ENCODE peak calls at places on chromosomes 5 and 9, in four cellular contexts. K is ovary, G is hepatocyte, I is heart right ventricle. T is an unnamed sample.
A peak's percentile ranks its signal among the peaks of the same experiment; 100 is the strongest.

GRCh38 chr9:24708808-24709207 is 163.1 kb upstream of the IZUMO3 start:
- DNase-seq in K (no peak), G (no peak), I (no peak), T (no peak)

GRCh38 chr9:130297371-130297770 is 31.8 kb downstream of the HMCN2 start:
- DNase-seq in G (no peak), K (no peak), I (no peak), T (no peak)

GRCh38 chr9:96441798-96442445 is 8.0 kb upstream of the HABP4 start:
- DNase-seq in I (no peak), K (no peak), G (peak; percentile 44), T (no peak)

GRCh38 chr9:34984049-34984448 is 5.5 kb upstream of the DNAJB5 start:
- DNase-seq in G (peak; percentile 80), K (no peak), I (no peak), T (no peak)

GRCh38 chr5:172699423-172699822 is 58.4 kb downstream of the NEURL1B start:
- DNase-seq in K (peak; percentile 13), I (no peak), G (no peak), T (no peak)

GRCh38 chr5:35938518-35939227 is at the start of gene CAPSL:
- DNase-seq in G (peak; percentile 81), K (no peak), I (peak; percentile 19), T (peak; percentile 65)

GRCh38 chr5:139387611-139388197 is 2.0 kb downstream of the MZB1 start:
- DNase-seq in G (no peak), K (peak; percentile 18), I (no peak), T (no peak)

GRCh38 chr9:114484854-114485443 is 20.3 kb downstream of the WHRN start:
- DNase-seq in K (no peak), I (no peak), G (no peak), T (no peak)

GRCh38 chr5:138979684-138980275 is 104.6 kb upstream of the LRRTM2 start:
- DNase-seq in K (no peak), G (no peak), I (no peak), T (no peak)

GRCh38 chr5:3352711-3353110 is 242.9 kb upstream of the IRX1 start:
- DNase-seq in K (no peak), I (no peak), G (no peak), T (no peak)

GRCh38 chr9:133874061-133874638 is 118.0 kb downstream of the VAV2 start:
- DNase-seq in I (no peak), K (no peak), G (peak; percentile 83), T (no peak)

GRCh38 chr5:55407059-55407684 is 99.4 kb downstream of the MTREX start:
- DNase-seq in I (peak; percentile 20), G (peak; percentile 40), K (no peak), T (no peak)

GRCh38 chr5:55226934-55227737 is at the start of gene MCIDAS:
- DNase-seq in G (peak; percentile 76), I (no peak), K (no peak), T (no peak)

GRCh38 chr5:68793074-68793473 is 300.7 kb upstream of the SLC30A5 start:
- DNase-seq in G (no peak), I (no peak), K (no peak), T (no peak)

GRCh38 chr5:7348168-7348802 is 47.7 kb upstream of the ADCY2 start:
- DNase-seq in K (no peak), I (no peak), G (no peak), T (no peak)

GRCh38 chr9:1222511-1222910 is 172.4 kb downstream of the DMRT2 start:
- DNase-seq in I (no peak), K (no peak), G (no peak), T (no peak)

DNA sequence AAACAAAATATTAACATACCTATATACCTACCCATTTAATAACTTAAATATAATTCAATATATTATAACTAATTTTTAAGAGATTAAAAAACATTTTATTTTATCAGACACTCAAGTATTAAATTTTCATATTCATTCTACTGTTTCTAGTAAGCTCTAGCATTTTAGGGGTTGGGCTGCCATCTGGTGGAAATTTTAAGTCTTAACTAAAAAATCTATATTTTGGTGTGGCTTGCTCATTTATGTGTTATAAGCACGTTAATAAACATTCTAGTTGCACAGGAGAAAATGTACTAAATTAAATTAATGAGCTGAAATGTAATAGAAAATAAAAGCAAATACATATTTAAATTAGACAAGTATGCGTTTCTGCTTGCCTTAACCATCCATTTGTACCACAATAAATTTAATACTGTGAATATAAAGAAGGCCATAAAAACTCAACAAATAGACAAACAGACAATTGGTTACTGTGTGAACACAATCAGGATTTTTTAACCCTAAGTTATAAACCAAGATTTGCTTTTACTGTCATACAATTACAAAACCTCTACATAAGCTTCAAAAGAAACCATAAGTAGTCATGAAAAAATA is 1728.3 kb upstream of the CDH9 start:
- DNase-seq in I (no peak), G (peak; percentile 59), K (no peak), T (no peak)
- TF ChIP-seq CTCF in I (peak; percentile 46), G (peak; percentile 73), K (no peak), T (no peak)

GRCh38 chr5:73607228-73607627 is 18.8 kb upstream of the ARHGEF28 start:
- DNase-seq in K (no peak), I (no peak), G (no peak), T (no peak)

GRCh38 chr5:73603998-73604397 is 22.0 kb upstream of the ARHGEF28 start:
- DNase-seq in G (no peak), K (no peak), I (no peak), T (no peak)

GRCh38 chr5:73605223-73606087 is 20.5 kb upstream of the ARHGEF28 start:
- DNase-seq in I (no peak), G (peak; percentile 37), K (no peak), T (no peak)

GRCh38 chr5:73606206-73606753 is 19.7 kb upstream of the ARHGEF28 start:
- DNase-seq in G (no peak), I (no peak), K (no peak), T (no peak)
- TF ChIP-seq CTCF in G (no peak), I (no peak), K (no peak), T (no peak)

DNA sequence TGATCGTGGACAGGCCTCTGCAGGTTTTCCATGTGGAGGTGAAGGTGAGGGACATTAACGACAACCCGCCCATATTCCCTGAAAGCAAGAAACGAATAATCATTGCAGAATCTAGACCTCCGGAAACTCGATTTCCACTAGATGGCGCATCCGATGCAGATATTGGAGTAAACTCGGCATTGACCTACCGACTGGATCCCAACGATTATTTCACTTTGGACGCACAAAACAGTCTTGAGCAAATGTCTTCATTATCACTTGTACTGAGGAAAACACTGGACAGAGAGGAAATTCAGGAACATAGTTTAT is 621 bp downstream of the PCDHA13 start:
- DNase-seq in G (no peak), K (no peak), I (no peak), T (no peak)
- TF ChIP-seq CTCF in G (peak; percentile 30), K (no peak), I (no peak), T (no peak)

GRCh38 chr5:148583421-148583965 is 70.8 kb downstream of the HTR4 start:
- DNase-seq in G (no peak), I (no peak), K (no peak), T (no peak)

GRCh38 chr5:148584103-148584502 is 70.2 kb downstream of the HTR4 start:
- DNase-seq in K (no peak), I (no peak), G (no peak), T (no peak)

GRCh38 chr5:148586796-148587195 is 67.5 kb downstream of the HTR4 start:
- DNase-seq in G (no peak), I (no peak), K (no peak), T (no peak)

DNA sequence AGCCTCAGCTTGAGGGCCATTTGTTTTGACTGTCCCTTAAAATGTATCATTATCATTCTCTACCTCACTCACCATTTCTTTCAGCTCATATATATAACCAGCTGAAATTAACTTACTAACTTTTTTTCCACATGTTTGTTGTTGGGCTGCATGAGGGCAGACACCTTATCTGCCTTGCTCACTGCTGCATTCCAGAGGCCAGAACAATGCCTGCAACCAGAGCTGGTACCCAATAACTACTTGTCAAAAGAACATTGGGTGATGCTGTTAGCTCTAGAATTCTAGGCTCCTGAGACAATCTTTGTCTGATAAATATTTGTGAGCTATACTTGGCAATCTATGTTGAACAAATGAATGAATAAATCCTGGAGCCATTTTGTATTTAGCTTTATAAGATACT is 68.3 kb downstream of the HTR4 start:
- DNase-seq in K (no peak), G (no peak), I (no peak), T (no peak)
- TF ChIP-seq CTCF in K (no peak), G (peak; percentile 5), I (no peak), T (no peak)

DNA sequence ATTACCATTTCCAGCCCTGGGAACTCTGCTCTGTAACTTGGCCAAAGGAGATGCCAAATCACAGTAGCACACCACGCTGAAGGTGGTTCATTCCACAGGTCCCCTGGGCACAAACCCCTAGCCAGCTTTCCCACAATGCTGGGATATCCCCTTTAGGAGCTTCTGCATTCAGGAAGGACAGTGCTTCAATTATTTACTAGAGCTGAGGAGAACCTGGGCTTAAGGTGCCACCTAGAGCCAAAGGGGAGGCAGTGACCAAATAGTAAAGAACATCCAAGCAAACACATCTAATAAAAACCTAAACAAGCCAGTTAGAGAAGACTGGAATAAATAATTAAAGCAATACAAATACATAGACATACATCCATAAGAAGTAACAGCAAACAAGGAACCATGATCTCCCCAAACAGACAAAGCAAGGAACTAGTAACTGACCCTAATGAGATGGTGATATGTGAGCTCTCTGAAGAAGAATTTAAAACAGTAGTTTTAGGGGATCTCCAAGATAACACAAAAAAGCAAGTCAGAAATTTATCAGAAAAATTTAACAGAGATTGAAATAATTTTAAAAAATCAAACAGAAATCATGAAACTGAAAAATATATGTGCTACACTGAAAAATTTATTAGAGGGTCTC is 14.6 kb downstream of the KIF4B start:
- DNase-seq in K (no peak), G (no peak), I (no peak), T (no peak)
- TF ChIP-seq CTCF in K (no peak), G (no peak), I (no peak), T (no peak)

GRCh38 chr5:140877262-140877581 is 2.1 kb downstream of the PCDHA12 start:
- DNase-seq in G (no peak), I (no peak), K (no peak), T (no peak)

GRCh38 chr5:140883373-140883772 is 1.4 kb downstream of the PCDHA13 start:
- DNase-seq in K (no peak), G (no peak), I (no peak), T (no peak)

GRCh38 chr5:140883927-140884697 is 2.2 kb downstream of the PCDHA13 start:
- DNase-seq in K (no peak), G (no peak), I (no peak), T (no peak)

GRCh38 chr5:140881889-140882590 is at the start of gene PCDHA13:
- DNase-seq in K (no peak), I (no peak), G (peak; percentile 48), T (peak; percentile 34)
- TF ChIP-seq CTCF in K (no peak), I (peak; percentile 25), G (peak; percentile 40), T (peak; percentile 21)

GRCh38 chr5:145811834-145812625 is 23.1 kb downstream of the PRELID2 start:
- DNase-seq in G (peak; percentile 41), I (peak; percentile 12), K (no peak), T (no peak)
- TF ChIP-seq CTCF in G (peak; percentile 40), I (peak; percentile 26), K (no peak), T (no peak)

GRCh38 chr5:58871648-58872242 is 288.9 kb downstream of the RAB3C start:
- DNase-seq in K (no peak), G (peak; percentile 38), I (no peak), T (no peak)
- TF ChIP-seq CTCF in K (no peak), G (peak; percentile 60), I (peak; percentile 64), T (peak; percentile 52)